ENCODE peak calls at places on chromosomes 16 and 17, in nine cellular contexts. One of them, this sample, is unnamed. For H3K9me3, the result is how much of the 10 kb centered on the place peaks cover.

GRCh38 chr17:49898547-49899490 is 51.0 kb upstream of the TAC4 start:
- DNase-seq in tibial nerve: no peak
- DNase-seq in heart right ventricle: no peak
- DNase-seq in fibroblast of lung: no peak
- DNase-seq in AG04450: no peak
- DNase-seq in A549: peak
- DNase-seq in tibial artery: no peak
- DNase-seq in left lung: no peak
- DNase-seq in prostate gland: no peak
- DNase-seq in this sample: no peak

GRCh38 chr17:76491271-76492184 is 9.7 kb downstream of the RHBDF2 start:
- DNase-seq in tibial nerve: no peak
- DNase-seq in heart right ventricle: no peak
- DNase-seq in fibroblast of lung: no peak
- DNase-seq in AG04450: no peak
- DNase-seq in A549: no peak
- DNase-seq in tibial artery: no peak
- DNase-seq in left lung: no peak
- DNase-seq in prostate gland: no peak
- DNase-seq in this sample: no peak

GRCh38 chr16:27377666-27378485 is 24.1 kb upstream of the IL21R start:
- DNase-seq in tibial nerve: no peak
- DNase-seq in heart right ventricle: no peak
- DNase-seq in fibroblast of lung: no peak
- DNase-seq in AG04450: no peak
- DNase-seq in A549: no peak
- DNase-seq in tibial artery: no peak
- DNase-seq in left lung: no peak
- DNase-seq in prostate gland: no peak
- DNase-seq in this sample: no peak

GRCh38 chr17:51322390-51323029 is 62.2 kb downstream of the UTP18 start:
- DNase-seq in tibial nerve: no peak
- DNase-seq in heart right ventricle: no peak
- DNase-seq in fibroblast of lung: peak
- DNase-seq in AG04450: no peak
- DNase-seq in A549: peak
- DNase-seq in tibial artery: no peak
- DNase-seq in left lung: no peak
- DNase-seq in prostate gland: no peak
- DNase-seq in this sample: no peak

GRCh38 chr17:19447085-19447583 is 36.1 kb downstream of the RNF112 start:
- DNase-seq in tibial nerve: peak
- DNase-seq in heart right ventricle: peak
- DNase-seq in fibroblast of lung: peak
- DNase-seq in AG04450: peak
- DNase-seq in A549: peak
- DNase-seq in tibial artery: peak
- DNase-seq in left lung: no peak
- DNase-seq in prostate gland: peak
- DNase-seq in this sample: peak

GRCh38 chr17:35373984-35374765 is 754 bp upstream of the SLFN11 start:
- DNase-seq in tibial nerve: peak
- DNase-seq in heart right ventricle: peak
- DNase-seq in fibroblast of lung: peak
- DNase-seq in AG04450: no peak
- DNase-seq in A549: peak
- DNase-seq in tibial artery: peak
- DNase-seq in left lung: peak
- DNase-seq in prostate gland: peak
- DNase-seq in this sample: no peak

GRCh38 chr17:48270896-48271295 is 159.1 kb downstream of the SKAP1 start:
- DNase-seq in tibial nerve: no peak
- DNase-seq in heart right ventricle: no peak
- DNase-seq in fibroblast of lung: no peak
- DNase-seq in AG04450: no peak
- DNase-seq in A549: no peak
- DNase-seq in tibial artery: no peak
- DNase-seq in left lung: no peak
- DNase-seq in prostate gland: no peak
- DNase-seq in this sample: no peak

GRCh38 chr17:30413109-30413508 is 34.4 kb downstream of the CPD start:
- DNase-seq in tibial nerve: no peak
- DNase-seq in heart right ventricle: no peak
- DNase-seq in fibroblast of lung: peak
- DNase-seq in AG04450: no peak
- DNase-seq in A549: no peak
- DNase-seq in tibial artery: no peak
- DNase-seq in left lung: no peak
- DNase-seq in prostate gland: no peak
- DNase-seq in this sample: no peak

GRCh38 chr17:42488032-42488431 is 29.4 kb downstream of the ATP6V0A1 start:
- DNase-seq in tibial nerve: no peak
- DNase-seq in heart right ventricle: no peak
- DNase-seq in fibroblast of lung: no peak
- DNase-seq in AG04450: no peak
- DNase-seq in A549: no peak
- DNase-seq in tibial artery: no peak
- DNase-seq in left lung: no peak
- DNase-seq in prostate gland: no peak
- DNase-seq in this sample: no peak

GRCh38 chr17:75404223-75404738 is 1.2 kb downstream of the GRB2 start:
- DNase-seq in tibial nerve: peak
- DNase-seq in heart right ventricle: peak
- DNase-seq in fibroblast of lung: peak
- DNase-seq in AG04450: no peak
- DNase-seq in A549: peak
- DNase-seq in tibial artery: peak
- DNase-seq in left lung: peak
- DNase-seq in prostate gland: peak
- DNase-seq in this sample: no peak

GRCh38 chr17:81153340-81153803 is 11.9 kb upstream of the PVALEF start:
- DNase-seq in tibial nerve: peak
- DNase-seq in heart right ventricle: peak
- DNase-seq in fibroblast of lung: peak
- DNase-seq in AG04450: no peak
- DNase-seq in A549: no peak
- DNase-seq in tibial artery: no peak
- DNase-seq in left lung: no peak
- DNase-seq in prostate gland: no peak
- DNase-seq in this sample: no peak

GRCh38 chr17:20300399-20301037 is 166.8 kb downstream of the LGALS9B start:
- DNase-seq in tibial nerve: no peak
- DNase-seq in heart right ventricle: no peak
- DNase-seq in fibroblast of lung: peak
- DNase-seq in AG04450: peak
- DNase-seq in A549: no peak
- DNase-seq in tibial artery: no peak
- DNase-seq in left lung: no peak
- DNase-seq in prostate gland: no peak
- DNase-seq in this sample: no peak

GRCh38 chr16:70250748-70251650 is 741 bp downstream of the EXOSC6 start:
- DNase-seq in tibial nerve: no peak
- DNase-seq in heart right ventricle: no peak
- DNase-seq in fibroblast of lung: peak
- DNase-seq in AG04450: no peak
- DNase-seq in A549: peak
- DNase-seq in tibial artery: peak
- DNase-seq in left lung: no peak
- DNase-seq in prostate gland: peak
- DNase-seq in this sample: no peak

DNA sequence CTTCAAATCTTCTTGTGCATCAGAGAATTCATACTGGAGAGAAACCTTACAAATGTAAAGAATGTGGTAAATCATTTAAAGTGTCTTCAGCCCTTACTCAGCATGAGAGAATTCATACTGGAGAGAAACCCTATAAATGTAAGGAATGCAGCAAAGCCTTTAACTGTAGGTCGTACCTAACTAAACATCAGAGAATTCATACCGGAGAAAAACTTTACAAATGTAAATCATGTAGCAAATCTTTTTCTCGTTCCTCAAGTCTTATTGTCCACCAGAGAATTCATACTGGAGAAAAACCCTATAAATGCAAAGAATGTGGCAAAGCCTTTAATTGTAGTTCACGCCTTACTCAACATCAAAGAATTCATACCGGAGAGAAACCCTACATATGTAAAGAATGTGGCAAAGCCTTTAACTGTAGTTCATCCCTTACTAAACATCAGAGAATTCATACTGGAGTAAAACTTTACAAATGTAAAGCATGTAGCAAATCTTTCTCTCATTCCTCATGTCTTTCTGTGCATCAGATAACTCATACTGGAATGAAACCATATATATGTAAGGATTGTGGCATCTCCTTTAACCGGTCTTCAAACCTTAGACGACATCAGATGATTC is 118.5 kb upstream of the ZNF267 start:
- DNase-seq in tibial nerve: no peak
- DNase-seq in heart right ventricle: no peak
- DNase-seq in fibroblast of lung: no peak
- DNase-seq in AG04450: no peak
- DNase-seq in A549: no peak
- DNase-seq in tibial artery: no peak
- DNase-seq in left lung: no peak
- DNase-seq in prostate gland: no peak
- DNase-seq in this sample: no peak
- H3K9me3 ChIP-seq in tibial nerve: half or more
- H3K9me3 ChIP-seq in heart right ventricle: under half
- H3K9me3 ChIP-seq in fibroblast of lung: under half
- H3K9me3 ChIP-seq in AG04450: under half
- H3K9me3 ChIP-seq in A549: half or more
- H3K9me3 ChIP-seq in tibial artery: half or more
- H3K9me3 ChIP-seq in left lung: half or more
- H3K9me3 ChIP-seq in prostate gland: under half
- H3K9me3 ChIP-seq in this sample: half or more

GRCh38 chr17:21595086-21595485 is 97.2 kb upstream of the KCNJ18 start:
- DNase-seq in tibial nerve: no peak
- DNase-seq in heart right ventricle: no peak
- DNase-seq in fibroblast of lung: no peak
- DNase-seq in AG04450: no peak
- DNase-seq in A549: no peak
- DNase-seq in tibial artery: no peak
- DNase-seq in left lung: no peak
- DNase-seq in prostate gland: no peak
- DNase-seq in this sample: no peak

DNA sequence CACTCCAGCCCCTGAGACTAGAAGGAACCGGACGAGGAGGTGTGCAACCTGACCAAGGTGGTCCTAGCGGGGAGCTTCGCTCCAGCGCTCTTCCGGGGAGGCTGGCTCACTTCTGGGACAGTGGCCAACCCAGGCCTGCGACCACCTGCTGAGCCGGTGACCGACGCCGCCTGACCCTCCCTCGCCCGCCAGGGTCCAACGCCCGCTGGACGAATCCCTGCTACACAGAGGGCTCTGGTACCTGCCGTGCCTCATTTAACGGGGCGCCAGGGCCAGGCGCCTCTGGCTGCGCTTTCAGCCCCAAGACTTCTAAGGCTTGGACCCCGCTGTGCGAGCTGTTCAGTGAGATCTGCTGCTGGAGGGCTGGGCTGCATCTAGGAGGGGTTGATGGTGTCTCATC is 99.5 kb upstream of the KCNJ18 start:
- DNase-seq in tibial nerve: no peak
- DNase-seq in heart right ventricle: no peak
- DNase-seq in fibroblast of lung: no peak
- DNase-seq in AG04450: no peak
- DNase-seq in A549: no peak
- DNase-seq in tibial artery: no peak
- DNase-seq in left lung: no peak
- DNase-seq in prostate gland: no peak
- DNase-seq in this sample: no peak
- H3K9me3 ChIP-seq in tibial nerve: under half
- H3K9me3 ChIP-seq in heart right ventricle: under half
- H3K9me3 ChIP-seq in fibroblast of lung: under half
- H3K9me3 ChIP-seq in AG04450: under half
- H3K9me3 ChIP-seq in A549: under half
- H3K9me3 ChIP-seq in tibial artery: under half
- H3K9me3 ChIP-seq in left lung: under half
- H3K9me3 ChIP-seq in prostate gland: under half
- H3K9me3 ChIP-seq in this sample: under half

DNA sequence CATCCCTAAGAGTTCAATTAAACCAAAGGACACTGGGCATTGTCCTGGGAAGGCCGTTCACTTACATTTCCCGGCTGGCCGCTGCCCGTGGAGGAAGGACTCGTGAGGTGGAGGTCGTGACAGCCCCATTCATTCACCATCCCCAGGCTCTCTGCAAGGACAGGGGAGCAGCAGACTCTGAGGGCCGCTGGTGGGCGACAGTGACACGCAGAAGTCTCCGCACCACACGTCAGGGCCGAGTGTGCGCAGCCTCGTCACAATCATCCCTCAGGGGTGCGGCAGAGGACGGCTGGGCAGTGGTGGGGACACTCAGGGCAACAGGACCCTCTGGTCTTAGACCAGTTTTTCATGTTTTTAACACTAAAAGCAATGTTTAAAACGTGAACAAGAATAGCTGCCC is 21.7 kb downstream of the UNKL start:
- DNase-seq in tibial nerve: no peak
- DNase-seq in heart right ventricle: no peak
- DNase-seq in fibroblast of lung: no peak
- DNase-seq in AG04450: no peak
- DNase-seq in A549: no peak
- DNase-seq in tibial artery: no peak
- DNase-seq in left lung: no peak
- DNase-seq in prostate gland: no peak
- DNase-seq in this sample: no peak
- H3K9me3 ChIP-seq in tibial nerve: under half
- H3K9me3 ChIP-seq in heart right ventricle: under half
- H3K9me3 ChIP-seq in fibroblast of lung: under half
- H3K9me3 ChIP-seq in AG04450: under half
- H3K9me3 ChIP-seq in A549: under half
- H3K9me3 ChIP-seq in tibial artery: under half
- H3K9me3 ChIP-seq in left lung: under half
- H3K9me3 ChIP-seq in prostate gland: under half
- H3K9me3 ChIP-seq in this sample: under half

GRCh38 chr16:35141303-35141702 is 1681.9 kb downstream of the TP53TG3F start:
- DNase-seq in tibial nerve: no peak
- DNase-seq in heart right ventricle: no peak
- DNase-seq in fibroblast of lung: no peak
- DNase-seq in AG04450: no peak
- DNase-seq in A549: no peak
- DNase-seq in tibial artery: no peak
- DNase-seq in left lung: no peak
- DNase-seq in prostate gland: no peak
- DNase-seq in this sample: no peak

GRCh38 chr16:35144212-35144932 is 1685.0 kb downstream of the TP53TG3F start:
- DNase-seq in tibial nerve: no peak
- DNase-seq in heart right ventricle: no peak
- DNase-seq in fibroblast of lung: no peak
- DNase-seq in AG04450: no peak
- DNase-seq in A549: no peak
- DNase-seq in tibial artery: no peak
- DNase-seq in left lung: no peak
- DNase-seq in prostate gland: no peak
- DNase-seq in this sample: no peak

GRCh38 chr16:35140293-35140986 is 1681.0 kb downstream of the TP53TG3F start:
- DNase-seq in tibial nerve: no peak
- DNase-seq in heart right ventricle: no peak
- DNase-seq in fibroblast of lung: no peak
- DNase-seq in AG04450: no peak
- DNase-seq in A549: no peak
- DNase-seq in tibial artery: no peak
- DNase-seq in left lung: no peak
- DNase-seq in prostate gland: no peak
- DNase-seq in this sample: no peak

GRCh38 chr16:35142147-35142808 is 1682.9 kb downstream of the TP53TG3F start:
- DNase-seq in tibial nerve: no peak
- DNase-seq in heart right ventricle: no peak
- DNase-seq in fibroblast of lung: no peak
- DNase-seq in AG04450: no peak
- DNase-seq in A549: no peak
- DNase-seq in tibial artery: no peak
- DNase-seq in left lung: no peak
- DNase-seq in prostate gland: no peak
- DNase-seq in this sample: no peak

GRCh38 chr16:35142809-35143192 is 1683.4 kb downstream of the TP53TG3F start:
- DNase-seq in tibial nerve: no peak
- DNase-seq in heart right ventricle: no peak
- DNase-seq in fibroblast of lung: no peak
- DNase-seq in AG04450: no peak
- DNase-seq in A549: no peak
- DNase-seq in tibial artery: no peak
- DNase-seq in left lung: no peak
- DNase-seq in prostate gland: no peak
- DNase-seq in this sample: no peak
- H3K9me3 ChIP-seq in tibial nerve: under half
- H3K9me3 ChIP-seq in heart right ventricle: under half
- H3K9me3 ChIP-seq in fibroblast of lung: under half
- H3K9me3 ChIP-seq in AG04450: half or more
- H3K9me3 ChIP-seq in A549: under half
- H3K9me3 ChIP-seq in tibial artery: under half
- H3K9me3 ChIP-seq in left lung: half or more
- H3K9me3 ChIP-seq in prostate gland: under half
- H3K9me3 ChIP-seq in this sample: under half

This sample was measured in breast epithelium.